ENCODE peak calls at places on chromosome 7, in six cellular contexts. One of them, this sample, is unnamed.

GRCh38 chr7:66379761-66380160 is 174.6 kb downstream of the TPST1 start:
- DNase-seq in activated T-cell treated with anti-CD3 and anti-CD28 coated beads for 24 hours: no peak
- DNase-seq in colonic mucosa: no peak
- DNase-seq in left cardiac atrium: no peak
- DNase-seq in HepG2: no peak
- DNase-seq in MV-4-11: peak; percentile 30
- DNase-seq in this sample: no peak

GRCh38 chr7:66376264-66376945 is 171.3 kb downstream of the TPST1 start:
- DNase-seq in MV-4-11: no peak
- DNase-seq in HepG2: no peak
- DNase-seq in activated T-cell treated with anti-CD3 and anti-CD28 coated beads for 24 hours: no peak
- DNase-seq in colonic mucosa: no peak
- DNase-seq in left cardiac atrium: no peak
- DNase-seq in this sample: no peak

GRCh38 chr7:77184990-77185389 is 14.6 kb downstream of the FGL2 start:
- DNase-seq in activated T-cell treated with anti-CD3 and anti-CD28 coated beads for 24 hours: no peak
- DNase-seq in left cardiac atrium: no peak
- DNase-seq in MV-4-11: no peak
- DNase-seq in colonic mucosa: no peak
- DNase-seq in HepG2: no peak
- DNase-seq in this sample: no peak

GRCh38 chr7:90345548-90346319 is 782 bp upstream of the GTPBP10 start:
- DNase-seq in activated T-cell treated with anti-CD3 and anti-CD28 coated beads for 24 hours: peak; percentile 5
- DNase-seq in MV-4-11: peak; percentile 67
- DNase-seq in colonic mucosa: peak; percentile 51
- DNase-seq in HepG2: peak; percentile 18
- DNase-seq in left cardiac atrium: no peak
- DNase-seq in this sample: no peak

GRCh38 chr7:50658696-50659095 is 93.5 kb upstream of the DDC start:
- DNase-seq in MV-4-11: no peak
- DNase-seq in HepG2: no peak
- DNase-seq in activated T-cell treated with anti-CD3 and anti-CD28 coated beads for 24 hours: no peak
- DNase-seq in colonic mucosa: no peak
- DNase-seq in left cardiac atrium: no peak
- DNase-seq in this sample: no peak

GRCh38 chr7:44561962-44562621 is 11.6 kb downstream of the DDX56 start:
- DNase-seq in activated T-cell treated with anti-CD3 and anti-CD28 coated beads for 24 hours: no peak
- DNase-seq in colonic mucosa: peak; percentile 76
- DNase-seq in left cardiac atrium: no peak
- DNase-seq in MV-4-11: no peak
- DNase-seq in HepG2: peak; percentile 87
- DNase-seq in this sample: no peak

GRCh38 chr7:83413831-83414230 is 235.1 kb downstream of the SEMA3E start:
- DNase-seq in MV-4-11: no peak
- DNase-seq in HepG2: no peak
- DNase-seq in activated T-cell treated with anti-CD3 and anti-CD28 coated beads for 24 hours: no peak
- DNase-seq in left cardiac atrium: no peak
- DNase-seq in colonic mucosa: no peak
- DNase-seq in this sample: no peak

GRCh38 chr7:150978136-150978789 is at the start of gene KCNH2:
- DNase-seq in HepG2: no peak
- DNase-seq in colonic mucosa: no peak
- DNase-seq in activated T-cell treated with anti-CD3 and anti-CD28 coated beads for 24 hours: no peak
- DNase-seq in left cardiac atrium: peak; percentile 72
- DNase-seq in MV-4-11: no peak
- DNase-seq in this sample: peak; percentile 21

GRCh38 chr7:99790407-99790806 is 6.4 kb upstream of the CYP3A4 start:
- DNase-seq in left cardiac atrium: no peak
- DNase-seq in activated T-cell treated with anti-CD3 and anti-CD28 coated beads for 24 hours: no peak
- DNase-seq in HepG2: no peak
- DNase-seq in MV-4-11: no peak
- DNase-seq in colonic mucosa: no peak
- DNase-seq in this sample: no peak

GRCh38 chr7:71184136-71184535 is 52.2 kb downstream of the GALNT17 start:
- DNase-seq in colonic mucosa: no peak
- DNase-seq in HepG2: no peak
- DNase-seq in activated T-cell treated with anti-CD3 and anti-CD28 coated beads for 24 hours: no peak
- DNase-seq in MV-4-11: no peak
- DNase-seq in left cardiac atrium: no peak
- DNase-seq in this sample: no peak

GRCh38 chr7:150317748-150318444 is 5.3 kb upstream of the LRRC61 start:
- DNase-seq in HepG2: no peak
- DNase-seq in activated T-cell treated with anti-CD3 and anti-CD28 coated beads for 24 hours: no peak
- DNase-seq in MV-4-11: no peak
- DNase-seq in colonic mucosa: no peak
- DNase-seq in left cardiac atrium: no peak
- DNase-seq in this sample: no peak

This sample was measured in T-helper 22 cell.